ENCODE peak calls at places on chromosome 1, in eight cellular contexts. One of them, this sample, is unnamed.

GRCh38 chr1:111476761-111477309 is 3.1 kb downstream of the C1orf162 start:
- DNase-seq in neural progenitor cell: no peak
- DNase-seq in mesothelial cell of epicardium: no peak
- DNase-seq in ovary: no peak
- DNase-seq in cardiac fibroblast: no peak
- DNase-seq in HFF-Myc: no peak
- DNase-seq in glutamatergic neuron: no peak
- DNase-seq in fibroblast of lung: no peak
- DNase-seq in this sample: no peak

GRCh38 chr1:8976896-8977295 is 31.2 kb downstream of the CA6 start:
- DNase-seq in cardiac fibroblast: no peak
- DNase-seq in fibroblast of lung: no peak
- DNase-seq in glutamatergic neuron: no peak
- DNase-seq in neural progenitor cell: no peak
- DNase-seq in mesothelial cell of epicardium: no peak
- DNase-seq in ovary: no peak
- DNase-seq in HFF-Myc: no peak
- DNase-seq in this sample: no peak

GRCh38 chr1:246301553-246302250 is 205.4 kb downstream of the SMYD3 start:
- DNase-seq in fibroblast of lung: no peak
- DNase-seq in cardiac fibroblast: peak
- DNase-seq in HFF-Myc: no peak
- DNase-seq in glutamatergic neuron: no peak
- DNase-seq in mesothelial cell of epicardium: no peak
- DNase-seq in ovary: no peak
- DNase-seq in neural progenitor cell: no peak
- DNase-seq in this sample: no peak

GRCh38 chr1:101295212-101295611 is 58.4 kb downstream of the S1PR1 start:
- DNase-seq in glutamatergic neuron: no peak
- DNase-seq in fibroblast of lung: no peak
- DNase-seq in cardiac fibroblast: no peak
- DNase-seq in HFF-Myc: no peak
- DNase-seq in ovary: no peak
- DNase-seq in mesothelial cell of epicardium: no peak
- DNase-seq in neural progenitor cell: no peak
- DNase-seq in this sample: no peak

GRCh38 chr1:235954306-235955283 is 87.9 kb upstream of the LYST start:
- DNase-seq in ovary: no peak
- DNase-seq in HFF-Myc: no peak
- DNase-seq in mesothelial cell of epicardium: no peak
- DNase-seq in glutamatergic neuron: no peak
- DNase-seq in cardiac fibroblast: no peak
- DNase-seq in fibroblast of lung: no peak
- DNase-seq in neural progenitor cell: no peak
- DNase-seq in this sample: no peak

GRCh38 chr1:110011527-110012041 is 22.8 kb upstream of the STRIP1 start:
- DNase-seq in neural progenitor cell: peak
- DNase-seq in HFF-Myc: no peak
- DNase-seq in ovary: no peak
- DNase-seq in fibroblast of lung: peak
- DNase-seq in mesothelial cell of epicardium: no peak
- DNase-seq in cardiac fibroblast: peak
- DNase-seq in glutamatergic neuron: no peak
- DNase-seq in this sample: peak

GRCh38 chr1:229270547-229271447 is at the start of gene RAB4A:
- DNase-seq in mesothelial cell of epicardium: peak
- DNase-seq in neural progenitor cell: peak
- DNase-seq in cardiac fibroblast: peak
- DNase-seq in glutamatergic neuron: peak
- DNase-seq in ovary: peak
- DNase-seq in HFF-Myc: peak
- DNase-seq in fibroblast of lung: peak
- DNase-seq in this sample: peak

GRCh38 chr1:177007437-177008161 is 156.9 kb downstream of the ASTN1 start:
- DNase-seq in cardiac fibroblast: peak
- DNase-seq in fibroblast of lung: no peak
- DNase-seq in mesothelial cell of epicardium: no peak
- DNase-seq in HFF-Myc: no peak
- DNase-seq in ovary: no peak
- DNase-seq in glutamatergic neuron: no peak
- DNase-seq in neural progenitor cell: no peak
- DNase-seq in this sample: no peak

GRCh38 chr1:151006331-151007052 is at the start of gene MINDY1:
- DNase-seq in glutamatergic neuron: peak
- DNase-seq in HFF-Myc: peak
- DNase-seq in ovary: peak
- DNase-seq in mesothelial cell of epicardium: no peak
- DNase-seq in fibroblast of lung: peak
- DNase-seq in cardiac fibroblast: peak
- DNase-seq in neural progenitor cell: peak
- DNase-seq in this sample: peak

GRCh38 chr1:183517401-183517800 is 45.1 kb downstream of the SMG7 start:
- DNase-seq in neural progenitor cell: no peak
- DNase-seq in HFF-Myc: no peak
- DNase-seq in glutamatergic neuron: no peak
- DNase-seq in ovary: no peak
- DNase-seq in fibroblast of lung: no peak
- DNase-seq in cardiac fibroblast: no peak
- DNase-seq in mesothelial cell of epicardium: no peak
- DNase-seq in this sample: no peak

GRCh38 chr1:63435136-63435535 is 67.7 kb downstream of the ALG6 start:
- DNase-seq in cardiac fibroblast: no peak
- DNase-seq in ovary: no peak
- DNase-seq in mesothelial cell of epicardium: no peak
- DNase-seq in fibroblast of lung: no peak
- DNase-seq in HFF-Myc: peak
- DNase-seq in neural progenitor cell: no peak
- DNase-seq in glutamatergic neuron: no peak
- DNase-seq in this sample: no peak

GRCh38 chr1:67682659-67683197 is 2.3 kb upstream of the GADD45A start:
- DNase-seq in ovary: no peak
- DNase-seq in fibroblast of lung: peak
- DNase-seq in glutamatergic neuron: no peak
- DNase-seq in HFF-Myc: no peak
- DNase-seq in neural progenitor cell: no peak
- DNase-seq in mesothelial cell of epicardium: no peak
- DNase-seq in cardiac fibroblast: peak
- DNase-seq in this sample: no peak

GRCh38 chr1:225580180-225581099 is 72.5 kb downstream of the ENAH start:
- DNase-seq in HFF-Myc: no peak
- DNase-seq in mesothelial cell of epicardium: no peak
- DNase-seq in glutamatergic neuron: no peak
- DNase-seq in fibroblast of lung: no peak
- DNase-seq in neural progenitor cell: no peak
- DNase-seq in cardiac fibroblast: no peak
- DNase-seq in ovary: no peak
- DNase-seq in this sample: no peak

GRCh38 chr1:19466112-19466561 is 19.2 kb downstream of the CAPZB start:
- DNase-seq in cardiac fibroblast: no peak
- DNase-seq in HFF-Myc: no peak
- DNase-seq in neural progenitor cell: no peak
- DNase-seq in glutamatergic neuron: no peak
- DNase-seq in ovary: peak
- DNase-seq in fibroblast of lung: no peak
- DNase-seq in mesothelial cell of epicardium: no peak
- DNase-seq in this sample: no peak

GRCh38 chr1:8456306-8456912 is 138.5 kb downstream of the SLC45A1 start:
- DNase-seq in cardiac fibroblast: peak
- DNase-seq in mesothelial cell of epicardium: no peak
- DNase-seq in glutamatergic neuron: no peak
- DNase-seq in fibroblast of lung: peak
- DNase-seq in neural progenitor cell: no peak
- DNase-seq in HFF-Myc: no peak
- DNase-seq in ovary: no peak
- DNase-seq in this sample: no peak

GRCh38 chr1:155127105-155127671 is 488 bp upstream of the EFNA1 start:
- DNase-seq in ovary: peak
- DNase-seq in cardiac fibroblast: peak
- DNase-seq in mesothelial cell of epicardium: no peak
- DNase-seq in neural progenitor cell: peak
- DNase-seq in glutamatergic neuron: peak
- DNase-seq in HFF-Myc: no peak
- DNase-seq in fibroblast of lung: peak
- DNase-seq in this sample: peak

GRCh38 chr1:94481473-94481933 is 60.1 kb downstream of the F3 start:
- DNase-seq in mesothelial cell of epicardium: no peak
- DNase-seq in ovary: no peak
- DNase-seq in cardiac fibroblast: peak
- DNase-seq in HFF-Myc: peak
- DNase-seq in glutamatergic neuron: peak
- DNase-seq in fibroblast of lung: peak
- DNase-seq in neural progenitor cell: peak
- DNase-seq in this sample: peak

GRCh38 chr1:202204065-202204464 is 10.5 kb downstream of the LGR6 start:
- DNase-seq in cardiac fibroblast: no peak
- DNase-seq in glutamatergic neuron: no peak
- DNase-seq in neural progenitor cell: peak
- DNase-seq in mesothelial cell of epicardium: no peak
- DNase-seq in HFF-Myc: no peak
- DNase-seq in ovary: no peak
- DNase-seq in fibroblast of lung: no peak
- DNase-seq in this sample: no peak

GRCh38 chr1:112722601-112723510 is 7.7 kb upstream of the PPM1J start:
- DNase-seq in fibroblast of lung: peak
- DNase-seq in ovary: peak
- DNase-seq in cardiac fibroblast: peak
- DNase-seq in HFF-Myc: no peak
- DNase-seq in glutamatergic neuron: peak
- DNase-seq in neural progenitor cell: peak
- DNase-seq in mesothelial cell of epicardium: no peak
- DNase-seq in this sample: no peak

GRCh38 chr1:184210048-184210447 is 158.5 kb downstream of the TSEN15 start:
- DNase-seq in ovary: no peak
- DNase-seq in neural progenitor cell: no peak
- DNase-seq in cardiac fibroblast: peak
- DNase-seq in fibroblast of lung: peak
- DNase-seq in glutamatergic neuron: no peak
- DNase-seq in mesothelial cell of epicardium: no peak
- DNase-seq in HFF-Myc: peak
- DNase-seq in this sample: no peak

GRCh38 chr1:152497273-152497672 is 13.3 kb upstream of the LCE5A start:
- DNase-seq in HFF-Myc: no peak
- DNase-seq in neural progenitor cell: no peak
- DNase-seq in cardiac fibroblast: no peak
- DNase-seq in fibroblast of lung: no peak
- DNase-seq in mesothelial cell of epicardium: no peak
- DNase-seq in ovary: no peak
- DNase-seq in glutamatergic neuron: no peak
- DNase-seq in this sample: peak

GRCh38 chr1:92538413-92539061 is 51.8 kb upstream of the GFI1 start:
- DNase-seq in HFF-Myc: no peak
- DNase-seq in fibroblast of lung: no peak
- DNase-seq in neural progenitor cell: no peak
- DNase-seq in ovary: no peak
- DNase-seq in mesothelial cell of epicardium: no peak
- DNase-seq in cardiac fibroblast: no peak
- DNase-seq in glutamatergic neuron: no peak
- DNase-seq in this sample: no peak

GRCh38 chr1:241957692-241958494 is at the start of gene BECN2:
- DNase-seq in fibroblast of lung: no peak
- DNase-seq in neural progenitor cell: no peak
- DNase-seq in cardiac fibroblast: no peak
- DNase-seq in ovary: no peak
- DNase-seq in HFF-Myc: no peak
- DNase-seq in glutamatergic neuron: no peak
- DNase-seq in mesothelial cell of epicardium: no peak
- DNase-seq in this sample: no peak

GRCh38 chr1:109152196-109152595 is 38.3 kb downstream of the ELAPOR1 start:
- DNase-seq in cardiac fibroblast: no peak
- DNase-seq in fibroblast of lung: no peak
- DNase-seq in HFF-Myc: no peak
- DNase-seq in glutamatergic neuron: no peak
- DNase-seq in mesothelial cell of epicardium: no peak
- DNase-seq in neural progenitor cell: no peak
- DNase-seq in ovary: no peak
- DNase-seq in this sample: no peak

GRCh38 chr1:77876884-77877283 is 11.5 kb upstream of the NEXN start:
- DNase-seq in cardiac fibroblast: peak
- DNase-seq in glutamatergic neuron: no peak
- DNase-seq in ovary: no peak
- DNase-seq in neural progenitor cell: no peak
- DNase-seq in fibroblast of lung: peak
- DNase-seq in HFF-Myc: no peak
- DNase-seq in mesothelial cell of epicardium: no peak
- DNase-seq in this sample: no peak

GRCh38 chr1:164623805-164624204 is 64.8 kb downstream of the PBX1 start:
- DNase-seq in HFF-Myc: no peak
- DNase-seq in ovary: no peak
- DNase-seq in cardiac fibroblast: no peak
- DNase-seq in mesothelial cell of epicardium: no peak
- DNase-seq in neural progenitor cell: no peak
- DNase-seq in fibroblast of lung: no peak
- DNase-seq in glutamatergic neuron: no peak
- DNase-seq in this sample: no peak

GRCh38 chr1:41490911-41491310 is 6.4 kb upstream of the EDN2 start:
- DNase-seq in HFF-Myc: no peak
- DNase-seq in mesothelial cell of epicardium: no peak
- DNase-seq in fibroblast of lung: no peak
- DNase-seq in neural progenitor cell: no peak
- DNase-seq in ovary: no peak
- DNase-seq in glutamatergic neuron: no peak
- DNase-seq in cardiac fibroblast: no peak
- DNase-seq in this sample: no peak

GRCh38 chr1:198756470-198756869 is 117.6 kb downstream of the PTPRC start:
- DNase-seq in mesothelial cell of epicardium: no peak
- DNase-seq in glutamatergic neuron: no peak
- DNase-seq in ovary: no peak
- DNase-seq in HFF-Myc: no peak
- DNase-seq in fibroblast of lung: peak
- DNase-seq in cardiac fibroblast: peak
- DNase-seq in neural progenitor cell: no peak
- DNase-seq in this sample: no peak
- TF ChIP-seq CTCF in mesothelial cell of epicardium: peak
- TF ChIP-seq CTCF in glutamatergic neuron: no peak
- TF ChIP-seq CTCF in ovary: no peak
- TF ChIP-seq CTCF in HFF-Myc: peak
- TF ChIP-seq CTCF in fibroblast of lung: no peak
- TF ChIP-seq CTCF in cardiac fibroblast: no peak
- TF ChIP-seq CTCF in neural progenitor cell: peak
- TF ChIP-seq CTCF in this sample: no peak

GRCh38 chr1:156490401-156491032 is 10.1 kb downstream of the MEF2D start:
- DNase-seq in fibroblast of lung: no peak
- DNase-seq in mesothelial cell of epicardium: no peak
- DNase-seq in HFF-Myc: no peak
- DNase-seq in glutamatergic neuron: peak
- DNase-seq in ovary: peak
- DNase-seq in neural progenitor cell: peak
- DNase-seq in cardiac fibroblast: no peak
- DNase-seq in this sample: peak
- TF ChIP-seq CTCF in fibroblast of lung: peak
- TF ChIP-seq CTCF in mesothelial cell of epicardium: no peak
- TF ChIP-seq CTCF in HFF-Myc: peak
- TF ChIP-seq CTCF in glutamatergic neuron: peak
- TF ChIP-seq CTCF in ovary: no peak
- TF ChIP-seq CTCF in neural progenitor cell: peak
- TF ChIP-seq CTCF in cardiac fibroblast: peak
- TF ChIP-seq CTCF in this sample: peak

GRCh38 chr1:59779949-59780348 is 34.8 kb upstream of the HOOK1 start:
- DNase-seq in glutamatergic neuron: no peak
- DNase-seq in HFF-Myc: no peak
- DNase-seq in cardiac fibroblast: no peak
- DNase-seq in ovary: no peak
- DNase-seq in mesothelial cell of epicardium: no peak
- DNase-seq in fibroblast of lung: no peak
- DNase-seq in neural progenitor cell: peak
- DNase-seq in this sample: no peak
- TF ChIP-seq CTCF in glutamatergic neuron: no peak
- TF ChIP-seq CTCF in HFF-Myc: peak
- TF ChIP-seq CTCF in cardiac fibroblast: no peak
- TF ChIP-seq CTCF in ovary: no peak
- TF ChIP-seq CTCF in mesothelial cell of epicardium: no peak
- TF ChIP-seq CTCF in fibroblast of lung: no peak
- TF ChIP-seq CTCF in neural progenitor cell: peak
- TF ChIP-seq CTCF in this sample: peak

GRCh38 chr1:97091679-97092078 is 370.1 kb downstream of the PTBP2 start:
- DNase-seq in HFF-Myc: no peak
- DNase-seq in ovary: no peak
- DNase-seq in fibroblast of lung: no peak
- DNase-seq in neural progenitor cell: no peak
- DNase-seq in cardiac fibroblast: no peak
- DNase-seq in mesothelial cell of epicardium: no peak
- DNase-seq in glutamatergic neuron: no peak
- DNase-seq in this sample: no peak
- TF ChIP-seq CTCF in HFF-Myc: no peak
- TF ChIP-seq CTCF in ovary: no peak
- TF ChIP-seq CTCF in fibroblast of lung: no peak
- TF ChIP-seq CTCF in neural progenitor cell: no peak
- TF ChIP-seq CTCF in cardiac fibroblast: no peak
- TF ChIP-seq CTCF in mesothelial cell of epicardium: no peak
- TF ChIP-seq CTCF in glutamatergic neuron: no peak
- TF ChIP-seq CTCF in this sample: no peak